ENCODE peak calls at places on chromosome 2, in five cellular contexts. One of them, this sample, is unnamed.

GRCh38 chr2:3154694-3155093 is 222.9 kb downstream of the EIPR1 start:
- DNase-seq in LoVo: no peak
- DNase-seq in NCI-H1092 treated with DMSO at 0.1 percent for 48 hours: no peak
- DNase-seq in stromal cell of bone marrow: no peak
- DNase-seq in GM12865: peak; percentile 29
- DNase-seq in this sample: no peak

GRCh38 chr2:16559263-16559662 is 106.4 kb downstream of the CYRIA start:
- DNase-seq in NCI-H1092 treated with DMSO at 0.1 percent for 48 hours: no peak
- DNase-seq in GM12865: no peak
- DNase-seq in LoVo: no peak
- DNase-seq in stromal cell of bone marrow: no peak
- DNase-seq in this sample: no peak

GRCh38 chr2:68764041-68764780 is 29.6 kb downstream of the ARHGAP25 start:
- DNase-seq in NCI-H1092 treated with DMSO at 0.1 percent for 48 hours: no peak
- DNase-seq in LoVo: no peak
- DNase-seq in stromal cell of bone marrow: no peak
- DNase-seq in GM12865: no peak
- DNase-seq in this sample: no peak

GRCh38 chr2:225735844-225736243 is 336.3 kb downstream of the NYAP2 start:
- DNase-seq in GM12865: no peak
- DNase-seq in NCI-H1092 treated with DMSO at 0.1 percent for 48 hours: no peak
- DNase-seq in stromal cell of bone marrow: peak; percentile 80
- DNase-seq in LoVo: peak; percentile 77
- DNase-seq in this sample: peak; percentile 83

GRCh38 chr2:38700881-38701458 is 35.1 kb downstream of the GALM start:
- DNase-seq in LoVo: no peak
- DNase-seq in stromal cell of bone marrow: no peak
- DNase-seq in GM12865: no peak
- DNase-seq in NCI-H1092 treated with DMSO at 0.1 percent for 48 hours: no peak
- DNase-seq in this sample: no peak

GRCh38 chr2:113965644-113966043 is 75.8 kb downstream of the ACTR3 start:
- DNase-seq in NCI-H1092 treated with DMSO at 0.1 percent for 48 hours: no peak
- DNase-seq in LoVo: peak; percentile 30
- DNase-seq in GM12865: peak; percentile 74
- DNase-seq in stromal cell of bone marrow: no peak
- DNase-seq in this sample: no peak

GRCh38 chr2:154720642-154721041 is 22.1 kb downstream of the KCNJ3 start:
- DNase-seq in LoVo: no peak
- DNase-seq in GM12865: no peak
- DNase-seq in NCI-H1092 treated with DMSO at 0.1 percent for 48 hours: no peak
- DNase-seq in stromal cell of bone marrow: peak; percentile 9
- DNase-seq in this sample: peak; percentile 8

GRCh38 chr2:232925153-232925768 is 55.2 kb downstream of the SNORC start:
- DNase-seq in GM12865: no peak
- DNase-seq in NCI-H1092 treated with DMSO at 0.1 percent for 48 hours: no peak
- DNase-seq in LoVo: no peak
- DNase-seq in stromal cell of bone marrow: no peak
- DNase-seq in this sample: no peak

GRCh38 chr2:19216271-19216670 is 142.2 kb downstream of the OSR1 start:
- DNase-seq in NCI-H1092 treated with DMSO at 0.1 percent for 48 hours: no peak
- DNase-seq in stromal cell of bone marrow: no peak
- DNase-seq in GM12865: no peak
- DNase-seq in LoVo: no peak
- DNase-seq in this sample: no peak

GRCh38 chr2:144453039-144453336 is 66.9 kb downstream of the ZEB2 start:
- DNase-seq in LoVo: no peak
- DNase-seq in NCI-H1092 treated with DMSO at 0.1 percent for 48 hours: no peak
- DNase-seq in stromal cell of bone marrow: no peak
- DNase-seq in GM12865: no peak
- DNase-seq in this sample: no peak

GRCh38 chr2:107936427-107937359 is 49.6 kb upstream of the SLC5A7 start:
- DNase-seq in LoVo: no peak
- DNase-seq in GM12865: peak; percentile 10
- DNase-seq in NCI-H1092 treated with DMSO at 0.1 percent for 48 hours: peak; percentile 6
- DNase-seq in stromal cell of bone marrow: no peak
- DNase-seq in this sample: no peak

GRCh38 chr2:6556755-6557154 is 309.0 kb downstream of the CMPK2 start:
- DNase-seq in stromal cell of bone marrow: peak; percentile 2
- DNase-seq in NCI-H1092 treated with DMSO at 0.1 percent for 48 hours: no peak
- DNase-seq in GM12865: no peak
- DNase-seq in LoVo: peak; percentile 18
- DNase-seq in this sample: peak; percentile 41

GRCh38 chr2:61762292-61762691 is 91.6 kb downstream of the FAM161A start:
- DNase-seq in NCI-H1092 treated with DMSO at 0.1 percent for 48 hours: no peak
- DNase-seq in stromal cell of bone marrow: no peak
- DNase-seq in LoVo: no peak
- DNase-seq in GM12865: peak; percentile 72
- DNase-seq in this sample: no peak

GRCh38 chr2:190534310-190535118 is at the start of gene NEMP2:
- DNase-seq in GM12865: peak; percentile 95
- DNase-seq in LoVo: peak; percentile 80
- DNase-seq in NCI-H1092 treated with DMSO at 0.1 percent for 48 hours: peak; percentile 64
- DNase-seq in stromal cell of bone marrow: no peak
- DNase-seq in this sample: no peak

GRCh38 chr2:85438291-85439110 is 20.0 kb downstream of the SH2D6 start:
- DNase-seq in GM12865: no peak
- DNase-seq in NCI-H1092 treated with DMSO at 0.1 percent for 48 hours: peak; percentile 57
- DNase-seq in stromal cell of bone marrow: no peak
- DNase-seq in LoVo: no peak
- DNase-seq in this sample: no peak

GRCh38 chr2:182504903-182505302 is 78.1 kb upstream of the PDE1A start:
- DNase-seq in LoVo: no peak
- DNase-seq in NCI-H1092 treated with DMSO at 0.1 percent for 48 hours: no peak
- DNase-seq in GM12865: no peak
- DNase-seq in stromal cell of bone marrow: peak; percentile 78
- DNase-seq in this sample: peak; percentile 60

GRCh38 chr2:70964596-70965386 is 13.6 kb upstream of the ANKRD53 start:
- DNase-seq in GM12865: peak; percentile 82
- DNase-seq in NCI-H1092 treated with DMSO at 0.1 percent for 48 hours: no peak
- DNase-seq in stromal cell of bone marrow: no peak
- DNase-seq in LoVo: no peak
- DNase-seq in this sample: peak; percentile 20

GRCh38 chr2:158459161-158460003 is 2.6 kb downstream of the PKP4 start:
- DNase-seq in NCI-H1092 treated with DMSO at 0.1 percent for 48 hours: no peak
- DNase-seq in GM12865: no peak
- DNase-seq in stromal cell of bone marrow: no peak
- DNase-seq in LoVo: no peak
- DNase-seq in this sample: no peak

GRCh38 chr2:63590621-63591408 is 2.1 kb downstream of the MDH1 start:
- DNase-seq in GM12865: peak; percentile 63
- DNase-seq in NCI-H1092 treated with DMSO at 0.1 percent for 48 hours: no peak
- DNase-seq in stromal cell of bone marrow: no peak
- DNase-seq in LoVo: no peak
- DNase-seq in this sample: peak; percentile 33

GRCh38 chr2:33242845-33243244 is 233.6 kb upstream of the RASGRP3 start:
- DNase-seq in GM12865: no peak
- DNase-seq in stromal cell of bone marrow: peak; percentile 63
- DNase-seq in LoVo: no peak
- DNase-seq in NCI-H1092 treated with DMSO at 0.1 percent for 48 hours: no peak
- DNase-seq in this sample: peak; percentile 69

GRCh38 chr2:120786038-120786437 is 50.4 kb downstream of the GLI2 start:
- DNase-seq in GM12865: no peak
- DNase-seq in NCI-H1092 treated with DMSO at 0.1 percent for 48 hours: no peak
- DNase-seq in stromal cell of bone marrow: no peak
- DNase-seq in LoVo: no peak
- DNase-seq in this sample: no peak

GRCh38 chr2:225570000-225570399 is 170.5 kb downstream of the NYAP2 start:
- DNase-seq in NCI-H1092 treated with DMSO at 0.1 percent for 48 hours: no peak
- DNase-seq in stromal cell of bone marrow: no peak
- DNase-seq in LoVo: no peak
- DNase-seq in GM12865: no peak
- DNase-seq in this sample: no peak

GRCh38 chr2:36539631-36540030 is 58.3 kb downstream of the FEZ2 start:
- DNase-seq in GM12865: no peak
- DNase-seq in NCI-H1092 treated with DMSO at 0.1 percent for 48 hours: no peak
- DNase-seq in stromal cell of bone marrow: no peak
- DNase-seq in LoVo: no peak
- DNase-seq in this sample: no peak

GRCh38 chr2:171327043-171327496 is 106.7 kb downstream of the METTL8 start:
- DNase-seq in NCI-H1092 treated with DMSO at 0.1 percent for 48 hours: no peak
- DNase-seq in stromal cell of bone marrow: no peak
- DNase-seq in GM12865: no peak
- DNase-seq in LoVo: no peak
- DNase-seq in this sample: no peak

GRCh38 chr2:26838121-26838906 is 9.6 kb upstream of the DPYSL5 start:
- DNase-seq in NCI-H1092 treated with DMSO at 0.1 percent for 48 hours: no peak
- DNase-seq in LoVo: no peak
- DNase-seq in GM12865: no peak
- DNase-seq in stromal cell of bone marrow: peak; percentile 18
- DNase-seq in this sample: no peak

GRCh38 chr2:108958002-108958401 is 31.0 kb downstream of the EDAR start:
- DNase-seq in GM12865: no peak
- DNase-seq in stromal cell of bone marrow: no peak
- DNase-seq in LoVo: peak; percentile 67
- DNase-seq in NCI-H1092 treated with DMSO at 0.1 percent for 48 hours: no peak
- DNase-seq in this sample: no peak

GRCh38 chr2:74005786-74006185 is 21.1 kb downstream of the TET3 start:
- DNase-seq in stromal cell of bone marrow: no peak
- DNase-seq in NCI-H1092 treated with DMSO at 0.1 percent for 48 hours: no peak
- DNase-seq in GM12865: no peak
- DNase-seq in LoVo: no peak
- DNase-seq in this sample: no peak

GRCh38 chr2:144660518-144661316 is 140.8 kb upstream of the ZEB2 start:
- DNase-seq in stromal cell of bone marrow: no peak
- DNase-seq in GM12865: no peak
- DNase-seq in LoVo: no peak
- DNase-seq in NCI-H1092 treated with DMSO at 0.1 percent for 48 hours: no peak
- DNase-seq in this sample: no peak

GRCh38 chr2:75071766-75072165 is 113.3 kb downstream of the POLE4 start:
- DNase-seq in stromal cell of bone marrow: no peak
- DNase-seq in LoVo: no peak
- DNase-seq in NCI-H1092 treated with DMSO at 0.1 percent for 48 hours: no peak
- DNase-seq in GM12865: no peak
- DNase-seq in this sample: no peak

GRCh38 chr2:237602409-237602808 is 11.9 kb upstream of the RAB17 start:
- DNase-seq in NCI-H1092 treated with DMSO at 0.1 percent for 48 hours: no peak
- DNase-seq in stromal cell of bone marrow: no peak
- DNase-seq in LoVo: no peak
- DNase-seq in GM12865: no peak
- DNase-seq in this sample: no peak

This sample was measured in skeletal muscle cell.